ENCODE peak calls at places on chromosomes 13 and 19, in six cellular contexts. J is HTR-8/SVneo; R is stimulated activated CD8-positive, alpha-beta memory T cell treated with anti-CD3 and anti-CD28 coated beads, Interleukin-12 subunit alpha, Interleukin-12 subunit beta, amount 100 ng/mL, for 4 hours; K is CD8-positive, alpha-beta T cell; D is heart right ventricle; T is tibial artery. N is an unnamed sample.

GRCh38 chr19:23415561-23416191 is 20.4 kb upstream of the ZNF91 start:
- DNase-seq in J (peak), R (no peak), K (no peak), D (peak), T (no peak), N (no peak)

GRCh38 chr19:748274-748598 is 2.7 kb upstream of the MISP start:
- DNase-seq in J (no peak), R (no peak), K (no peak), D (no peak), T (no peak), N (no peak)

GRCh38 chr13:25675060-25675459 is 303.3 kb downstream of the ATP8A2 start:
- DNase-seq in J (no peak), R (no peak), K (no peak), D (no peak), T (no peak), N (no peak)

GRCh38 chr19:16380314-16380695 is 55.7 kb downstream of the KLF2 start:
- DNase-seq in J (no peak), R (no peak), K (no peak), D (no peak), T (no peak), N (no peak)

GRCh38 chr13:114112826-114113322 is 19.5 kb downstream of the RASA3 start:
- DNase-seq in J (no peak), R (no peak), K (no peak), D (no peak), T (no peak), N (no peak)

GRCh38 chr19:1556639-1557070 is 11.5 kb downstream of the MEX3D start:
- DNase-seq in J (no peak), R (no peak), K (no peak), D (no peak), T (no peak), N (no peak)

GRCh38 chr13:99339736-99340392 is 32.7 kb upstream of the GPR183 start:
- DNase-seq in J (no peak), R (no peak), K (peak), D (no peak), T (no peak), N (peak)

GRCh38 chr19:7492142-7493055 is 3.6 kb upstream of the PEX11G start:
- DNase-seq in J (no peak), R (no peak), K (no peak), D (no peak), T (no peak), N (no peak)

GRCh38 chr13:67200183-67200582 is 30.0 kb downstream of the PCDH9 start:
- DNase-seq in J (no peak), R (no peak), K (no peak), D (no peak), T (no peak), N (no peak)

GRCh38 chr13:100398360-100398759 is 190.2 kb downstream of the GGACT start:
- DNase-seq in J (no peak), R (no peak), K (no peak), D (no peak), T (no peak), N (no peak)

GRCh38 chr19:2168619-2169424 is 5.1 kb downstream of the DOT1L start:
- DNase-seq in J (peak), R (peak), K (peak), D (peak), T (peak), N (peak)

GRCh38 chr13:98039964-98040363 is 86.5 kb downstream of the IPO5 start:
- DNase-seq in J (no peak), R (no peak), K (no peak), D (no peak), T (no peak), N (no peak)

GRCh38 chr13:96540656-96541055 is 450.7 kb downstream of the HS6ST3 start:
- DNase-seq in J (no peak), R (no peak), K (no peak), D (no peak), T (no peak), N (no peak)

GRCh38 chr19:52742516-52742915 is 7.7 kb upstream of the ZNF611 start:
- DNase-seq in J (no peak), R (no peak), K (no peak), D (no peak), T (no peak), N (no peak)

GRCh38 chr19:54883228-54883627 is 9.2 kb downstream of the FCAR start:
- DNase-seq in J (no peak), R (no peak), K (no peak), D (no peak), T (no peak), N (no peak)

GRCh38 chr19:13986348-13986904 is 19.7 kb downstream of the RFX1 start:
- DNase-seq in J (peak), R (peak), K (peak), D (peak), T (peak), N (peak)

GRCh38 chr19:58305065-58305931 is at the start of gene ERVK3-1:
- DNase-seq in J (peak), R (peak), K (peak), D (peak), T (peak), N (peak)